ENCODE peak calls at places on chromosomes 12 and 14, in seven cellular contexts. C is stimulated activated CD4-positive, alpha-beta T cell treated with anti-CD3 and anti-CD28 coated beads, Interleukin-4, amount 100 ng/mL, for 4 hours; K is NCI-H1092 treated with DMSO at 0.1 percent for 48 hours; E is HuH-7; A is stimulated activated naive CD8-positive, alpha-beta T cell treated with anti-CD3 and anti-CD28 coated beads, Interleukin-15, Interleukin-2, amounts not matched to agents 100 U/mL and 50 U/mL, for 24 hours; Z is naive thymus-derived CD4-positive, alpha-beta T cell; G is NCI-H1105. I is an unnamed sample.
A peak's percentile ranks its signal among the peaks of the same experiment; 100 is the strongest.

GRCh38 chr12:4202482-4202881 is 71.1 kb upstream of the CCND2 start:
- DNase-seq in A (no peak), K (no peak), C (no peak), G (no peak), Z (no peak), E (no peak), I (no peak)

GRCh38 chr12:130838284-130838950 is 633 bp downstream of the STX2 start:
- DNase-seq in Z (no peak), E (no peak), C (no peak), G (peak; percentile 33), A (no peak), K (peak; percentile 52), I (peak; percentile 51)

GRCh38 chr12:42887657-42888056 is 298.1 kb upstream of the PRICKLE1 start:
- DNase-seq in Z (no peak), C (no peak), G (no peak), E (no peak), K (no peak), A (no peak), I (no peak)

GRCh38 chr12:68121143-68121542 is 38.4 kb downstream of the IFNG start:
- DNase-seq in C (no peak), G (no peak), Z (peak; percentile 50), E (no peak), A (peak; percentile 55), K (no peak), I (no peak)

GRCh38 chr12:94941440-94941862 is 62.0 kb downstream of the NDUFA12 start:
- DNase-seq in K (no peak), C (peak; percentile 16), E (no peak), A (peak; percentile 51), G (no peak), Z (peak; percentile 24), I (peak; percentile 11)

GRCh38 chr14:100406505-100407131 is 83.5 kb downstream of the SLC25A47 start:
- DNase-seq in E (no peak), K (no peak), Z (no peak), C (no peak), A (no peak), G (no peak), I (no peak)

GRCh38 chr12:113296557-113297213 is 38.2 kb downstream of the SLC8B1 start:
- DNase-seq in G (no peak), A (no peak), Z (no peak), E (no peak), C (no peak), K (no peak), I (no peak)

GRCh38 chr14:23269193-23269592 is 16.7 kb downstream of the HOMEZ start:
- DNase-seq in C (no peak), E (no peak), K (no peak), Z (no peak), G (no peak), A (no peak), I (no peak)

GRCh38 chr12:33588082-33588712 is 148.6 kb upstream of the SYT10 start:
- DNase-seq in K (no peak), Z (no peak), C (no peak), G (no peak), A (no peak), E (no peak), I (no peak)

GRCh38 chr14:85319101-85319500 is 210.8 kb upstream of the FLRT2 start:
- DNase-seq in E (no peak), Z (no peak), A (no peak), G (no peak), C (no peak), K (no peak), I (no peak)

GRCh38 chr14:38404100-38404541 is 148.2 kb upstream of the CLEC14A start:
- DNase-seq in G (no peak), C (no peak), K (no peak), A (no peak), E (no peak), Z (no peak), I (no peak)

GRCh38 chr12:28096649-28097048 is 93.6 kb upstream of the CCDC91 start:
- DNase-seq in E (no peak), A (no peak), G (peak; percentile 26), C (no peak), K (no peak), Z (no peak), I (no peak)

GRCh38 chr12:2641209-2641608 is 153.6 kb upstream of the FKBP4 start:
- DNase-seq in C (no peak), E (peak; percentile 45), A (peak; percentile 24), Z (no peak), K (no peak), G (no peak), I (no peak)

GRCh38 chr12:117044790-117045174 is 54.4 kb downstream of the TESC start:
- DNase-seq in A (no peak), C (no peak), G (no peak), Z (no peak), K (no peak), E (no peak), I (no peak)

GRCh38 chr12:45989857-45990467 is 412 bp downstream of the SCAF11 start:
- DNase-seq in K (peak; percentile 76), G (peak; percentile 62), Z (peak; percentile 67), E (peak; percentile 30), A (peak; percentile 63), C (peak; percentile 50), I (no peak)

GRCh38 chr14:104294628-104294982 is 156.2 kb downstream of the KIF26A start:
- DNase-seq in A (no peak), E (no peak), C (no peak), Z (no peak), K (no peak), G (no peak), I (no peak)

GRCh38 chr14:50599700-50600444 is 39.9 kb downstream of the ATL1 start:
- DNase-seq in K (peak; percentile 38), E (peak; percentile 3), Z (no peak), C (no peak), A (no peak), G (peak; percentile 50), I (peak; percentile 50)

GRCh38 chr14:102819176-102819628 is 42.0 kb downstream of the TRAF3 start:
- DNase-seq in Z (peak; percentile 71), G (no peak), C (peak; percentile 48), E (peak; percentile 26), A (peak; percentile 77), K (no peak), I (no peak)

GRCh38 chr14:104687601-104688504 is 1.6 kb upstream of the INF2 start:
- DNase-seq in E (peak; percentile 97), K (peak; percentile 71), A (no peak), Z (no peak), G (peak; percentile 58), C (no peak), I (no peak)

GRCh38 chr12:125225641-125226040 is 160.4 kb downstream of the AACS start:
- DNase-seq in Z (no peak), E (no peak), C (no peak), K (no peak), A (no peak), G (no peak), I (no peak)

GRCh38 chr14:96797943-96798349 is 764 bp downstream of the VRK1 start:
- DNase-seq in E (no peak), Z (no peak), G (no peak), C (no peak), A (no peak), K (peak; percentile 23), I (no peak)

GRCh38 chr14:68140111-68140741 is 320.6 kb downstream of the RAD51B start:
- DNase-seq in A (no peak), K (peak; percentile 69), C (no peak), E (no peak), Z (no peak), G (peak; percentile 75), I (peak; percentile 66)

GRCh38 chr12:14950982-14951746 is 10.2 kb downstream of the ARHGDIB start:
- DNase-seq in Z (peak; percentile 23), C (no peak), K (no peak), E (no peak), G (no peak), A (no peak), I (no peak)

I was measured in G401.